ENCODE peak calls at places on chromosomes 11 and 22, in five cellular contexts. Z, E, F, J and O are unnamed samples.
A peak's percentile ranks its signal among the peaks of the same experiment; 100 is the strongest.

GRCh38 chr11:121524233-121524631 is 71.5 kb upstream of the SORL1-AS1 start:
- DNase-seq in Z (no peak), E (no peak), F (no peak), J (no peak), O (no peak)

GRCh38 chr11:122020902-122021301 is 95.1 kb downstream of the BLID start:
- DNase-seq in Z (no peak), E (no peak), F (no peak), J (no peak), O (no peak)

GRCh38 chr11:78857688-78858087 is 283.0 kb upstream of the NARS2 start:
- DNase-seq in Z (no peak), E (no peak), F (no peak), J (no peak), O (no peak)

GRCh38 chr11:116984589-116984988 is 113.6 kb downstream of the SIK3 start:
- DNase-seq in Z (no peak), E (no peak), F (no peak), J (no peak), O (no peak)

GRCh38 chr11:62501432-62501891 is 45.1 kb downstream of the AHNAK start:
- DNase-seq in Z (no peak), E (no peak), F (no peak), J (no peak), O (peak; percentile 72)

GRCh38 chr11:19995131-19995530 is 165.1 kb downstream of the DBX1 start:
- DNase-seq in Z (no peak), E (no peak), F (peak; percentile 26), J (no peak), O (peak; percentile 88)

GRCh38 chr22:44437493-44438015 is 60.5 kb downstream of the RTL6 start:
- DNase-seq in Z (no peak), E (no peak), F (no peak), J (no peak), O (no peak)

GRCh38 chr11:36711104-36711825 is 113.2 kb upstream of the RAG2 start:
- DNase-seq in Z (no peak), E (no peak), F (no peak), J (no peak), O (peak; percentile 1)

GRCh38 chr11:68398870-68399865 is 61.4 kb upstream of the PPP6R3 start:
- DNase-seq in Z (no peak), E (no peak), F (peak; percentile 32), J (no peak), O (no peak)

GRCh38 chr11:4658629-4659453 is 15.1 kb downstream of the OR51E1 start:
- DNase-seq in Z (no peak), E (no peak), F (peak; percentile 50), J (no peak), O (no peak)

GRCh38 chr11:112751312-112751711 is 209.9 kb upstream of the NCAM1 start:
- DNase-seq in Z (no peak), E (no peak), F (no peak), J (no peak), O (no peak)

GRCh38 chr11:31986201-31986889 is 104.5 kb upstream of the RCN1 start:
- DNase-seq in Z (no peak), E (no peak), F (no peak), J (no peak), O (no peak)

GRCh38 chr22:44728761-44729261 is 23.6 kb upstream of the ARHGAP8 start:
- DNase-seq in Z (no peak), E (no peak), F (no peak), J (no peak), O (no peak)

GRCh38 chr11:31106326-31106725 is 263.2 kb downstream of the DCDC1 start:
- DNase-seq in Z (no peak), E (no peak), F (no peak), J (no peak), O (no peak)

GRCh38 chr11:133809525-133810178 is 35.7 kb downstream of the SPATA19 start:
- DNase-seq in Z (no peak), E (no peak), F (no peak), J (no peak), O (no peak)

GRCh38 chr11:110069158-110069737 is 23.9 kb upstream of the ZC3H12C start:
- DNase-seq in Z (no peak), E (no peak), F (no peak), J (no peak), O (no peak)

GRCh38 chr11:78262710-78263109 is 74.0 kb downstream of the USP35 start:
- DNase-seq in Z (no peak), E (no peak), F (no peak), J (no peak), O (no peak)

GRCh38 chr22:46598737-46599424 is 21.3 kb upstream of the GRAMD4 start:
- DNase-seq in Z (no peak), E (no peak), F (no peak), J (no peak), O (no peak)

GRCh38 chr22:46600397-46600796 is 19.8 kb upstream of the GRAMD4 start:
- DNase-seq in Z (no peak), E (no peak), F (no peak), J (no peak), O (no peak)

GRCh38 chr22:46604306-46604690 is 15.9 kb upstream of the GRAMD4 start:
- DNase-seq in Z (no peak), E (no peak), F (peak; percentile 83), J (peak; percentile 59), O (no peak)

GRCh38 chr22:46605117-46605516 is 15.1 kb upstream of the GRAMD4 start:
- DNase-seq in Z (no peak), E (no peak), F (no peak), J (no peak), O (no peak)

DNA sequence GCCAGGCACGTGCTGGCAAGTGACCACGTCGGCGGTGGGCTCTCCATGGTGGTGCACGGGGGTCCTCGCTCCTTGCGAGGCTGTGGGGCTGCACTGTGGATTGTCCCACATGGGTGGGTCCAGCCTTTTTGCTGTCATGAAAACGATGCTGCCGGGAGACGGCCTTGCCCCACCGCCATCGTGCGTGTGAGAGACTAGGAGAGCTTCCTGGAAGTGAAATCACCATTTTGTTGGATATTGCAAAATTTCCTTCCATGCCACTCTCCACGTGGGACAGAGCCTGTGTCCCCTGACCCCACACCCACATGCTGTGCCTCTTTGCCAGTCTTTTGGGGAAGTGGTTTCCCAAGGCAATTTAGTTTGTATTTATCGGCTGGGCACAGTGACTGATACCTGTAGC is 18.2 kb upstream of the GRAMD4 start:
- DNase-seq in Z (no peak), E (no peak), F (no peak), J (no peak), O (no peak)
- TF ChIP-seq ATF2 in Z (no peak), E (no peak), F (no peak), J (no peak), O (no peak)

DNA sequence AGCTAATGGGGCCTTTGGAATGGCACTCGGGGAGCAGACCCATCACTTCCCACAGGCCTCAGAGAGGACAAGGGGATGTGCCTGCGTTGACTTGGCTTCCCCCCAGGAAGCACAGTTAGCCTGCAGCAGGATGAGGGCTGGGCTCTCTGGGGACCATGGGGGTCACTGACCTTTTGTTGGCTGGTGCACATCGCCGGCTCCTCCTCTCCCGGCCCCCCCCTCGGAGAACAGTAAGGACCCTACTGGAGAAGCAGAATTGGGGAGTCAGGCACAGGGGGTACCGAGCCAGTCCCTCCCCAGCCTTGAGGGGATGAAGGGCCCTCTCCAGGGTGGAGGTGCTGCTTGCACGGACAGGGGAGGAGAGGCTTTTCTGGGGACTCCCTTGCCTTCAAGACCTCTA is 32.8 kb downstream of the NRXN2 start:
- DNase-seq in Z (no peak), E (no peak), F (no peak), J (no peak), O (no peak)
- TF ChIP-seq ATF2 in Z (no peak), E (no peak), F (no peak), J (no peak), O (no peak)

DNA sequence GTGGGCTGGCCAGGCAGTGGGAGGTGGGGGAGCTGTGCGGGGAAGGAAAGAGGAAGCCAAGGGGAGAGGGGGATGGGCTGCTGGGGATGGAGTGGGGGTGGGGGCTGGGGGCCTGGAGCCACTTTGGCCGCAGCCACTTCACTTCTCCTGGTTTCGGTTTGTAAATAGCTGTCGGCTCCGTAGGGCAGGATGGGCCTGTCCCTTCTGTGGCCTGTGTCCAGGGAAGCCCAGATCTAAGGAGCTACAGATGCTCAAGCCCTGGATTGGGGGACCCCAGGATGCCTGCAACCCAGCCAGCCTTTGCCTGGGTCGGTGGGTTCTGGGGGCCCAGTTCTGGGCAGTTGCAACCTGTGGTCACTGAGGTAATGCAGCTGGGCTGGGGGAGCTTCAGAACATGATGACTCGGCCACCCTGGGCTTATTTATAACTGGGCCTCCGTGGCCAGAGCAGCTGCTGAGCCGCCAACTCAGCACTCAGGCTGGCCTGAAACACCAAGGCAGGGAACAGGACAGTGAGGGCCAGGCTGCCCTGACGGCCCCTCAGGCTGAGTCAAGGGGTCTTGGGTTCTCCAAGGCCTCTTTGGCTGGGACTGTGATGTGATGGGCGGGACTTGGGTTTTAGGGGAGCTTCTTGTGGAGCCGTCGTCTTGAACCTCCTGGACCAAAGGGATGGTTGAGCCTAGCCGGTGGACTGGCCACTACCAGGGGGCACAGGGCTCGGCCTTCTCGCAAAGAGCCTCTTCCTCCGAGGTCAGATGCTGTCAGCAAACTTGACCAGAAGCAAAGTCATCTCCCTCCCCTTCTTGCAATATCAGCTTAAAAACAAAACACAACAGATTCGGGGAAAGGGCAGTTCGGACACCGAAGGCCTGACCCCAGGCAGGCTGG is 15.0 kb upstream of the SLC39A13 start:
- DNase-seq in Z (no peak), E (no peak), F (peak; percentile 54), J (no peak), O (no peak)
- TF ChIP-seq ATF2 in Z (no peak), E (no peak), F (no peak), J (no peak), O (no peak)

DNA sequence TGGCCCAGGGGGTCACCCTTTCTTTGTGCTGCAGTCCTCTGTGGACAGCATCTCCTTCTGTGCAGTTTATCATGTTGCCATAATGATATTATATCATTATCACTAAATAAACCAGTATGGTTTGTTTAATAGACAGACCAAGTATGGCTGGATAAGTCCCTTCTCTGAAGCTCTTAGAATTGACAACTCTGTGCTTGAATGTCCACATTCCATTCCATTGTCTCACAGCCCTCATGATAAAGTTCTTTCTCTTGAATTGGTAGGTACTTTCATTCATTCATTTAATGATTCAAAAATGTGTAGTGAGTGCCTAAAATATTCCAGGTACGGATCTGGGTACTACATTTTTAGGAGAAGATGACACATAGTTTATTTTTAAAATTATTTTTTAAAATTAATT is 7.8 kb downstream of the RPS6KA4 start:
- DNase-seq in Z (no peak), E (no peak), F (no peak), J (no peak), O (no peak)
- TF ChIP-seq ATF2 in Z (no peak), E (no peak), F (no peak), J (no peak), O (no peak)